ENCODE peak calls at places on chromosomes 2 and 18, in nine cellular contexts. One of them, this sample, is unnamed.

GRCh38 chr2:240236217-240237111 is 96.0 kb upstream of the OTOS start:
- DNase-seq in K562: no peak
- DNase-seq in left lung: peak; percentile 71
- DNase-seq in dorsolateral prefrontal cortex: no peak
- DNase-seq in DND-41: no peak
- DNase-seq in hepatocyte: no peak
- DNase-seq in endodermal cell: peak; percentile 66
- DNase-seq in astrocyte: no peak
- DNase-seq in tibial artery: peak; percentile 68
- DNase-seq in this sample: peak; percentile 90

GRCh38 chr2:56348382-56348781 is 164.6 kb downstream of the CCDC85A start:
- DNase-seq in astrocyte: no peak
- DNase-seq in hepatocyte: peak; percentile 4
- DNase-seq in dorsolateral prefrontal cortex: no peak
- DNase-seq in tibial artery: no peak
- DNase-seq in K562: no peak
- DNase-seq in endodermal cell: no peak
- DNase-seq in DND-41: no peak
- DNase-seq in left lung: no peak
- DNase-seq in this sample: no peak

GRCh38 chr18:61892683-61893303 is at the start of gene RNF152:
- DNase-seq in astrocyte: no peak
- DNase-seq in K562: no peak
- DNase-seq in hepatocyte: peak; percentile 61
- DNase-seq in left lung: peak; percentile 54
- DNase-seq in DND-41: peak; percentile 11
- DNase-seq in endodermal cell: peak; percentile 90
- DNase-seq in dorsolateral prefrontal cortex: peak; percentile 46
- DNase-seq in tibial artery: peak; percentile 79
- DNase-seq in this sample: peak; percentile 23

GRCh38 chr2:227479865-227480475 is 8.0 kb downstream of the AGFG1 start:
- DNase-seq in hepatocyte: no peak
- DNase-seq in astrocyte: no peak
- DNase-seq in K562: peak; percentile 36
- DNase-seq in dorsolateral prefrontal cortex: no peak
- DNase-seq in DND-41: no peak
- DNase-seq in endodermal cell: no peak
- DNase-seq in tibial artery: no peak
- DNase-seq in left lung: no peak
- DNase-seq in this sample: no peak

GRCh38 chr2:160375802-160376469 is 117.7 kb downstream of the RBMS1 start:
- DNase-seq in tibial artery: no peak
- DNase-seq in K562: no peak
- DNase-seq in astrocyte: peak; percentile 69
- DNase-seq in left lung: no peak
- DNase-seq in hepatocyte: no peak
- DNase-seq in endodermal cell: no peak
- DNase-seq in dorsolateral prefrontal cortex: no peak
- DNase-seq in DND-41: peak; percentile 27
- DNase-seq in this sample: no peak

GRCh38 chr2:131105156-131105949 is at the start of gene PLEKHB2:
- DNase-seq in endodermal cell: peak; percentile 97
- DNase-seq in K562: peak; percentile 96
- DNase-seq in tibial artery: peak; percentile 95
- DNase-seq in hepatocyte: peak; percentile 94
- DNase-seq in dorsolateral prefrontal cortex: peak; percentile 98
- DNase-seq in astrocyte: peak; percentile 69
- DNase-seq in left lung: peak; percentile 98
- DNase-seq in DND-41: peak; percentile 94
- DNase-seq in this sample: peak; percentile 83

GRCh38 chr2:48070415-48070814 is 164.1 kb upstream of the FBXO11 start:
- DNase-seq in hepatocyte: no peak
- DNase-seq in K562: no peak
- DNase-seq in tibial artery: no peak
- DNase-seq in DND-41: no peak
- DNase-seq in left lung: no peak
- DNase-seq in dorsolateral prefrontal cortex: no peak
- DNase-seq in astrocyte: no peak
- DNase-seq in endodermal cell: no peak
- DNase-seq in this sample: no peak

GRCh38 chr2:66446178-66446860 is 11.4 kb downstream of the MEIS1 start:
- DNase-seq in hepatocyte: peak; percentile 28
- DNase-seq in K562: no peak
- DNase-seq in DND-41: no peak
- DNase-seq in astrocyte: peak; percentile 68
- DNase-seq in tibial artery: no peak
- DNase-seq in endodermal cell: peak; percentile 87
- DNase-seq in left lung: peak; percentile 72
- DNase-seq in dorsolateral prefrontal cortex: no peak
- DNase-seq in this sample: peak; percentile 74

GRCh38 chr2:5673148-5673860 is 18.9 kb upstream of the SOX11 start:
- DNase-seq in astrocyte: no peak
- DNase-seq in K562: no peak
- DNase-seq in endodermal cell: peak; percentile 78
- DNase-seq in dorsolateral prefrontal cortex: no peak
- DNase-seq in left lung: peak; percentile 80
- DNase-seq in DND-41: no peak
- DNase-seq in hepatocyte: peak; percentile 24
- DNase-seq in tibial artery: no peak
- DNase-seq in this sample: no peak

GRCh38 chr2:31239842-31240198 is 5.9 kb downstream of the EHD3 start:
- DNase-seq in astrocyte: peak; percentile 74
- DNase-seq in left lung: no peak
- DNase-seq in endodermal cell: peak; percentile 51
- DNase-seq in tibial artery: peak; percentile 94
- DNase-seq in DND-41: no peak
- DNase-seq in K562: no peak
- DNase-seq in hepatocyte: no peak
- DNase-seq in dorsolateral prefrontal cortex: peak; percentile 67
- DNase-seq in this sample: no peak

GRCh38 chr2:179932786-179933185 is 71.4 kb upstream of the ZNF385B start:
- DNase-seq in dorsolateral prefrontal cortex: no peak
- DNase-seq in hepatocyte: no peak
- DNase-seq in DND-41: no peak
- DNase-seq in astrocyte: peak; percentile 6
- DNase-seq in endodermal cell: no peak
- DNase-seq in K562: no peak
- DNase-seq in left lung: no peak
- DNase-seq in tibial artery: peak; percentile 65
- DNase-seq in this sample: no peak

GRCh38 chr2:129480790-129481189 is 498.7 kb upstream of the RAB6C start:
- DNase-seq in hepatocyte: no peak
- DNase-seq in K562: no peak
- DNase-seq in tibial artery: no peak
- DNase-seq in left lung: no peak
- DNase-seq in dorsolateral prefrontal cortex: no peak
- DNase-seq in astrocyte: no peak
- DNase-seq in DND-41: no peak
- DNase-seq in endodermal cell: no peak
- DNase-seq in this sample: no peak

GRCh38 chr18:11821208-11821607 is 30.0 kb upstream of the CHMP1B start:
- DNase-seq in tibial artery: no peak
- DNase-seq in K562: no peak
- DNase-seq in endodermal cell: no peak
- DNase-seq in left lung: no peak
- DNase-seq in DND-41: no peak
- DNase-seq in dorsolateral prefrontal cortex: no peak
- DNase-seq in astrocyte: no peak
- DNase-seq in hepatocyte: no peak
- DNase-seq in this sample: no peak

GRCh38 chr18:3799515-3799914 is 349.5 kb downstream of the TGIF1 start:
- DNase-seq in tibial artery: no peak
- DNase-seq in DND-41: no peak
- DNase-seq in endodermal cell: no peak
- DNase-seq in dorsolateral prefrontal cortex: no peak
- DNase-seq in left lung: no peak
- DNase-seq in hepatocyte: no peak
- DNase-seq in astrocyte: no peak
- DNase-seq in K562: no peak
- DNase-seq in this sample: no peak

GRCh38 chr2:188294547-188294946 is 2.9 kb downstream of the GULP1 start:
- DNase-seq in endodermal cell: no peak
- DNase-seq in left lung: no peak
- DNase-seq in dorsolateral prefrontal cortex: no peak
- DNase-seq in DND-41: no peak
- DNase-seq in tibial artery: no peak
- DNase-seq in hepatocyte: no peak
- DNase-seq in astrocyte: peak; percentile 31
- DNase-seq in K562: no peak
- DNase-seq in this sample: no peak

GRCh38 chr18:57705861-57706590 is 84.4 kb upstream of the NARS1 start:
- DNase-seq in astrocyte: no peak
- DNase-seq in DND-41: no peak
- DNase-seq in left lung: no peak
- DNase-seq in tibial artery: no peak
- DNase-seq in K562: no peak
- DNase-seq in dorsolateral prefrontal cortex: no peak
- DNase-seq in endodermal cell: no peak
- DNase-seq in hepatocyte: no peak
- DNase-seq in this sample: no peak

DNA sequence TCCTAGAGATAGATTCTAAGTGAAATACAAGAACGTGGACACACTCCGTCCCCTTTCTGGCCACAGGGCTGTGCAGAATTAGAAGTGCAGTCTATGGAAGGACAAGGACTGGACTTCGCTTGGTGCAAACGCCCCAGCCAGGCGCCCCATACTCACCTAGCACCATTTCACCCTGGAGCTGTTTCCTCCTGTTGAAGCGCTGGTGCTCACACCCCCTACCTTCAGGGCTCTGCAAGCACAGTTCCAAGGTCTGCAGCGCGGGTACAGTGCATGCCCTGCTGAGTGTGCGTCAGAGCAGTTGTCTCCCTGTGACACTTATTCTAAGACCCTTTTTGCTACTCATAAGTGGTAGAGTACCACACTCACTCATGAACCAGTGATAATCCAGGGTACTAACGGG is 3.0 kb downstream of the HPCAL1 start:
- DNase-seq in left lung: no peak
- DNase-seq in dorsolateral prefrontal cortex: no peak
- DNase-seq in DND-41: no peak
- DNase-seq in endodermal cell: peak; percentile 80
- DNase-seq in tibial artery: no peak
- DNase-seq in astrocyte: no peak
- DNase-seq in hepatocyte: peak; percentile 46
- DNase-seq in K562: no peak
- DNase-seq in this sample: peak; percentile 60
- TF ChIP-seq CTCF in left lung: no peak
- TF ChIP-seq CTCF in dorsolateral prefrontal cortex: no peak
- TF ChIP-seq CTCF in DND-41: peak; percentile 31
- TF ChIP-seq CTCF in endodermal cell: peak; percentile 71
- TF ChIP-seq CTCF in tibial artery: no peak
- TF ChIP-seq CTCF in astrocyte: no peak
- TF ChIP-seq CTCF in hepatocyte: peak; percentile 17
- TF ChIP-seq CTCF in K562: peak; percentile 47
- TF ChIP-seq CTCF in this sample: peak; percentile 64

GRCh38 chr2:108941767-108942166 is 47.3 kb downstream of the EDAR start:
- DNase-seq in left lung: no peak
- DNase-seq in astrocyte: no peak
- DNase-seq in K562: no peak
- DNase-seq in tibial artery: no peak
- DNase-seq in hepatocyte: no peak
- DNase-seq in DND-41: no peak
- DNase-seq in dorsolateral prefrontal cortex: peak; percentile 17
- DNase-seq in endodermal cell: no peak
- DNase-seq in this sample: no peak

GRCh38 chr2:108940156-108940555 is 48.9 kb downstream of the EDAR start:
- DNase-seq in DND-41: no peak
- DNase-seq in dorsolateral prefrontal cortex: peak; percentile 19
- DNase-seq in hepatocyte: no peak
- DNase-seq in astrocyte: no peak
- DNase-seq in tibial artery: no peak
- DNase-seq in endodermal cell: no peak
- DNase-seq in left lung: no peak
- DNase-seq in K562: no peak
- DNase-seq in this sample: no peak

GRCh38 chr2:108942231-108943066 is 46.6 kb downstream of the EDAR start:
- DNase-seq in hepatocyte: no peak
- DNase-seq in endodermal cell: no peak
- DNase-seq in K562: no peak
- DNase-seq in DND-41: no peak
- DNase-seq in dorsolateral prefrontal cortex: peak; percentile 8
- DNase-seq in astrocyte: no peak
- DNase-seq in left lung: no peak
- DNase-seq in tibial artery: peak; percentile 19
- DNase-seq in this sample: no peak

GRCh38 chr2:108943067-108943350 is 46.0 kb downstream of the EDAR start:
- DNase-seq in K562: no peak
- DNase-seq in astrocyte: no peak
- DNase-seq in endodermal cell: no peak
- DNase-seq in tibial artery: no peak
- DNase-seq in hepatocyte: no peak
- DNase-seq in dorsolateral prefrontal cortex: no peak
- DNase-seq in left lung: no peak
- DNase-seq in DND-41: no peak
- DNase-seq in this sample: no peak

DNA sequence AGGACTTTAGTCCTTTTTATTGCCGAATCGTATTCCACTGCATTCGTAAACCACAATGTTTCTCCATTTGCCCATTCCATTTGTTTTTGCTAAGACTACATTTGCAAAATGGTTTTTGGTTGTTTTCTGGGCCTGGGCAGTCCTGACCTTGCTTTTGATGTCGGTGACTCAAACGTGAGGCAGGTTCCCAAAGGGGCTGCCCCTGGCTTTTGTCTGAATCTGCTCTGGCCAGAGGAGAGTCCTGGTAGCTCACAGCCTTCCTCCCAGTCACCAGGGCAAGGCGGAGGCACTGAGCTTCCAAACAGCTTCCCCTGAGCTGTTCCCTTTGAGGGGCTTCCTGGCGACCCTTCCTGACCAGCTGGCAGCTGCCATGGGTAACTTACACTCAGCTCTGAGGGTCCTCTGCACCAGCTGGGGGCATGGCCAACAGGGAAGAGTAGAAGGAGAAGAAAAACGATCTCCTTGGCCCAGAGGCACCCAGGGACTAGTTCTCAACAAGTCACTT is 47.8 kb downstream of the EDAR start:
- DNase-seq in DND-41: no peak
- DNase-seq in endodermal cell: no peak
- DNase-seq in dorsolateral prefrontal cortex: peak; percentile 13
- DNase-seq in left lung: no peak
- DNase-seq in astrocyte: no peak
- DNase-seq in hepatocyte: no peak
- DNase-seq in tibial artery: no peak
- DNase-seq in K562: no peak
- DNase-seq in this sample: no peak
- H3K27me3 ChIP-seq in DND-41: no peaks in the 10 kb centered on the region
- H3K27me3 ChIP-seq in endodermal cell: no peaks in the 10 kb centered on the region
- H3K27me3 ChIP-seq in dorsolateral prefrontal cortex: no peaks in the 10 kb centered on the region
- H3K27me3 ChIP-seq in left lung: no peaks in the 10 kb centered on the region
- H3K27me3 ChIP-seq in astrocyte: peaks cover 12% of the 10 kb centered on the region
- H3K27me3 ChIP-seq in hepatocyte: no peaks in the 10 kb centered on the region
- H3K27me3 ChIP-seq in tibial artery: no peaks in the 10 kb centered on the region
- H3K27me3 ChIP-seq in K562: peaks cover 47% of the 10 kb centered on the region
- H3K27me3 ChIP-seq in this sample: no peaks in the 10 kb centered on the region

GRCh38 chr2:109052922-109053321 is 63.9 kb upstream of the EDAR start:
- DNase-seq in K562: no peak
- DNase-seq in DND-41: no peak
- DNase-seq in hepatocyte: no peak
- DNase-seq in dorsolateral prefrontal cortex: no peak
- DNase-seq in tibial artery: no peak
- DNase-seq in left lung: no peak
- DNase-seq in astrocyte: no peak
- DNase-seq in endodermal cell: no peak
- DNase-seq in this sample: no peak
- TF ChIP-seq CTCF in K562: no peak
- TF ChIP-seq CTCF in DND-41: no peak
- TF ChIP-seq CTCF in hepatocyte: no peak
- TF ChIP-seq CTCF in dorsolateral prefrontal cortex: no peak
- TF ChIP-seq CTCF in tibial artery: no peak
- TF ChIP-seq CTCF in left lung: no peak
- TF ChIP-seq CTCF in astrocyte: no peak
- TF ChIP-seq CTCF in endodermal cell: peak; percentile 48
- TF ChIP-seq CTCF in this sample: no peak

GRCh38 chr2:70855679-70856078 is 20.1 kb upstream of the CD207 start:
- DNase-seq in K562: no peak
- DNase-seq in dorsolateral prefrontal cortex: no peak
- DNase-seq in left lung: no peak
- DNase-seq in astrocyte: peak; percentile 32
- DNase-seq in hepatocyte: no peak
- DNase-seq in DND-41: no peak
- DNase-seq in tibial artery: no peak
- DNase-seq in endodermal cell: peak; percentile 11
- DNase-seq in this sample: no peak
- H3K27me3 ChIP-seq in K562: peaks cover 7% of the 10 kb centered on the region
- H3K27me3 ChIP-seq in dorsolateral prefrontal cortex: no peaks in the 10 kb centered on the region
- H3K27me3 ChIP-seq in left lung: peaks cover 7% of the 10 kb centered on the region
- H3K27me3 ChIP-seq in astrocyte: peaks cover 36% of the 10 kb centered on the region
- H3K27me3 ChIP-seq in hepatocyte: peaks cover 44% of the 10 kb centered on the region
- H3K27me3 ChIP-seq in DND-41: peaks cover 23% of the 10 kb centered on the region
- H3K27me3 ChIP-seq in tibial artery: no peaks in the 10 kb centered on the region
- H3K27me3 ChIP-seq in endodermal cell: peaks cover 35% of the 10 kb centered on the region
- H3K27me3 ChIP-seq in this sample: no peaks in the 10 kb centered on the region